ENCODE peak calls at places on chromosomes 4 and X, in seven cellular contexts. One of them, this sample, is unnamed.

GRCh38 chr4:2812985-2813384 is 20.1 kb downstream of the SH3BP2 start:
- DNase-seq in neuronal stem cell: no peak
- DNase-seq in IMR-90: no peak
- DNase-seq in mesenchymal stem cell: no peak
- DNase-seq in H9: no peak
- DNase-seq in mesendoderm: no peak
- DNase-seq in trophoblast cell: no peak
- DNase-seq in this sample: no peak

GRCh38 chr4:93066746-93067145 is 761.8 kb upstream of the ATOH1 start:
- DNase-seq in neuronal stem cell: no peak
- DNase-seq in IMR-90: peak
- DNase-seq in mesenchymal stem cell: peak
- DNase-seq in H9: no peak
- DNase-seq in mesendoderm: no peak
- DNase-seq in trophoblast cell: no peak
- DNase-seq in this sample: no peak

GRCh38 chr4:138055890-138056289 is 186.3 kb downstream of the SLC7A11 start:
- DNase-seq in neuronal stem cell: no peak
- DNase-seq in IMR-90: peak
- DNase-seq in mesenchymal stem cell: peak
- DNase-seq in H9: no peak
- DNase-seq in mesendoderm: no peak
- DNase-seq in trophoblast cell: peak
- DNase-seq in this sample: no peak

GRCh38 chr4:1241936-1242505 is 6.9 kb downstream of the CTBP1 start:
- DNase-seq in neuronal stem cell: no peak
- DNase-seq in IMR-90: no peak
- DNase-seq in mesenchymal stem cell: no peak
- DNase-seq in H9: no peak
- DNase-seq in mesendoderm: no peak
- DNase-seq in trophoblast cell: no peak
- DNase-seq in this sample: no peak

GRCh38 chr4:145829629-145830395 is 108.8 kb downstream of the ZNF827 start:
- DNase-seq in neuronal stem cell: no peak
- DNase-seq in IMR-90: no peak
- DNase-seq in mesenchymal stem cell: no peak
- DNase-seq in H9: no peak
- DNase-seq in mesendoderm: no peak
- DNase-seq in trophoblast cell: no peak
- DNase-seq in this sample: no peak

GRCh38 chrX:76183289-76184057 is 10.6 kb downstream of the PBDC1 start:
- DNase-seq in neuronal stem cell: no peak
- DNase-seq in IMR-90: peak
- DNase-seq in mesenchymal stem cell: peak
- DNase-seq in H9: no peak
- DNase-seq in mesendoderm: no peak
- DNase-seq in trophoblast cell: no peak
- DNase-seq in this sample: no peak

GRCh38 chrX:77346859-77347258 is 100.3 kb upstream of the FGF16 start:
- DNase-seq in neuronal stem cell: no peak
- DNase-seq in IMR-90: no peak
- DNase-seq in mesenchymal stem cell: no peak
- DNase-seq in H9: no peak
- DNase-seq in mesendoderm: peak
- DNase-seq in trophoblast cell: peak
- DNase-seq in this sample: no peak

GRCh38 chrX:43685221-43685620 is 29.1 kb downstream of the MAOA start:
- DNase-seq in neuronal stem cell: no peak
- DNase-seq in IMR-90: no peak
- DNase-seq in mesenchymal stem cell: no peak
- DNase-seq in H9: no peak
- DNase-seq in mesendoderm: no peak
- DNase-seq in trophoblast cell: no peak
- DNase-seq in this sample: no peak

GRCh38 chrX:6021316-6022091 is 207.2 kb downstream of the NLGN4X start:
- DNase-seq in neuronal stem cell: peak
- DNase-seq in IMR-90: peak
- DNase-seq in mesenchymal stem cell: peak
- DNase-seq in H9: peak
- DNase-seq in mesendoderm: peak
- DNase-seq in trophoblast cell: peak
- DNase-seq in this sample: no peak

GRCh38 chrX:134237363-134237702 is 351 bp downstream of the CCDC160 start:
- DNase-seq in neuronal stem cell: no peak
- DNase-seq in IMR-90: no peak
- DNase-seq in mesenchymal stem cell: peak
- DNase-seq in H9: no peak
- DNase-seq in mesendoderm: no peak
- DNase-seq in trophoblast cell: no peak
- DNase-seq in this sample: no peak

GRCh38 chr4:180675368-180675675 is 1567.9 kb upstream of the TENM3 start:
- DNase-seq in neuronal stem cell: no peak
- DNase-seq in IMR-90: no peak
- DNase-seq in mesenchymal stem cell: no peak
- DNase-seq in H9: no peak
- DNase-seq in mesendoderm: no peak
- DNase-seq in trophoblast cell: no peak
- DNase-seq in this sample: no peak

GRCh38 chr4:79181190-79181589 is 144.7 kb downstream of the NAA11 start:
- DNase-seq in neuronal stem cell: no peak
- DNase-seq in IMR-90: no peak
- DNase-seq in mesenchymal stem cell: no peak
- DNase-seq in H9: no peak
- DNase-seq in mesendoderm: no peak
- DNase-seq in trophoblast cell: peak
- DNase-seq in this sample: no peak

GRCh38 chr4:79176351-79176750 is 149.5 kb downstream of the NAA11 start:
- DNase-seq in neuronal stem cell: no peak
- DNase-seq in IMR-90: no peak
- DNase-seq in mesenchymal stem cell: no peak
- DNase-seq in H9: no peak
- DNase-seq in mesendoderm: no peak
- DNase-seq in trophoblast cell: no peak
- DNase-seq in this sample: no peak

GRCh38 chr4:79182209-79182608 is 143.7 kb downstream of the NAA11 start:
- DNase-seq in neuronal stem cell: no peak
- DNase-seq in IMR-90: no peak
- DNase-seq in mesenchymal stem cell: no peak
- DNase-seq in H9: no peak
- DNase-seq in mesendoderm: no peak
- DNase-seq in trophoblast cell: no peak
- DNase-seq in this sample: no peak

GRCh38 chr4:79177388-79177787 is 148.5 kb downstream of the NAA11 start:
- DNase-seq in neuronal stem cell: no peak
- DNase-seq in IMR-90: no peak
- DNase-seq in mesenchymal stem cell: no peak
- DNase-seq in H9: no peak
- DNase-seq in mesendoderm: no peak
- DNase-seq in trophoblast cell: no peak
- DNase-seq in this sample: no peak

DNA sequence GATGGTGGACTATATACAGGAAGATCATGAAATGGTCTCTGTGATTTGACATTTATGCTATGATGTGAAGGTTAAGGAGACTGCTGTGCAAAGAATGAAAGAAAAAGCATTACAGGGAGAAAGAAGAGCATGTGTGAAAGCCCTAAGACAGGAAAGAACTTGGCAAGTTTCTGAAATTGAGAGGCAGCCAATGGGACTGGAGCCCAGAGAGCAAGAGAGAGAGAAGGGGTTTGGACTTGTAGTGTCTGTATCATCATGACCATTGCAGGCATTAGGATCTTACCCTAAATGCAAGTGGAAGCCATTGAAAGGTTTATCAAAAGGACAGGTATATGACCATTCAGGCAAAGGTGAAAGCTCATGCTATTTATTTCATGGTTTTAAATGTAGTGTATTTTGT is 147.1 kb downstream of the NAA11 start:
- DNase-seq in neuronal stem cell: no peak
- DNase-seq in IMR-90: no peak
- DNase-seq in mesenchymal stem cell: no peak
- DNase-seq in H9: no peak
- DNase-seq in mesendoderm: no peak
- DNase-seq in trophoblast cell: no peak
- DNase-seq in this sample: no peak
- H3K4ac ChIP-seq in neuronal stem cell: no peak
- H3K4ac ChIP-seq in IMR-90: no peak
- H3K4ac ChIP-seq in mesenchymal stem cell: no peak
- H3K4ac ChIP-seq in H9: no peak
- H3K4ac ChIP-seq in mesendoderm: no peak
- H3K4ac ChIP-seq in trophoblast cell: no peak
- H3K4ac ChIP-seq in this sample: no peak

GRCh38 chrX:112840382-112841113 is at the start of gene AMOT:
- DNase-seq in neuronal stem cell: peak
- DNase-seq in IMR-90: peak
- DNase-seq in mesenchymal stem cell: peak
- DNase-seq in H9: peak
- DNase-seq in mesendoderm: peak
- DNase-seq in trophoblast cell: peak
- DNase-seq in this sample: peak
- H3K4ac ChIP-seq in neuronal stem cell: peak
- H3K4ac ChIP-seq in IMR-90: peak
- H3K4ac ChIP-seq in mesenchymal stem cell: peak
- H3K4ac ChIP-seq in H9: no peak
- H3K4ac ChIP-seq in mesendoderm: no peak
- H3K4ac ChIP-seq in trophoblast cell: peak
- H3K4ac ChIP-seq in this sample: no peak

GRCh38 chr4:39936565-39937418 is 40.9 kb downstream of the PDS5A start:
- DNase-seq in neuronal stem cell: peak
- DNase-seq in IMR-90: no peak
- DNase-seq in mesenchymal stem cell: no peak
- DNase-seq in H9: no peak
- DNase-seq in mesendoderm: peak
- DNase-seq in trophoblast cell: no peak
- DNase-seq in this sample: no peak
- H3K4ac ChIP-seq in neuronal stem cell: no peak
- H3K4ac ChIP-seq in IMR-90: no peak
- H3K4ac ChIP-seq in mesenchymal stem cell: no peak
- H3K4ac ChIP-seq in H9: no peak
- H3K4ac ChIP-seq in mesendoderm: no peak
- H3K4ac ChIP-seq in trophoblast cell: peak
- H3K4ac ChIP-seq in this sample: no peak

GRCh38 chr4:22554670-22555069 is 38.8 kb upstream of the ADGRA3 start:
- DNase-seq in neuronal stem cell: no peak
- DNase-seq in IMR-90: no peak
- DNase-seq in mesenchymal stem cell: no peak
- DNase-seq in H9: no peak
- DNase-seq in mesendoderm: no peak
- DNase-seq in trophoblast cell: no peak
- DNase-seq in this sample: no peak
- H3K4ac ChIP-seq in neuronal stem cell: no peak
- H3K4ac ChIP-seq in IMR-90: no peak
- H3K4ac ChIP-seq in mesenchymal stem cell: no peak
- H3K4ac ChIP-seq in H9: no peak
- H3K4ac ChIP-seq in mesendoderm: no peak
- H3K4ac ChIP-seq in trophoblast cell: no peak
- H3K4ac ChIP-seq in this sample: no peak

GRCh38 chr4:31651541-31651940 is 931.4 kb downstream of the PCDH7 start:
- DNase-seq in neuronal stem cell: no peak
- DNase-seq in IMR-90: no peak
- DNase-seq in mesenchymal stem cell: no peak
- DNase-seq in H9: no peak
- DNase-seq in mesendoderm: no peak
- DNase-seq in trophoblast cell: no peak
- DNase-seq in this sample: no peak
- H3K4ac ChIP-seq in neuronal stem cell: no peak
- H3K4ac ChIP-seq in IMR-90: no peak
- H3K4ac ChIP-seq in mesenchymal stem cell: no peak
- H3K4ac ChIP-seq in H9: no peak
- H3K4ac ChIP-seq in mesendoderm: no peak
- H3K4ac ChIP-seq in trophoblast cell: no peak
- H3K4ac ChIP-seq in this sample: no peak

This sample was measured in H1.